ENCODE peak calls at places on chromosomes 11 and 22, in seven cellular contexts. One of them, this sample, is unnamed.

GRCh38 chr22:28029201-28029948 is 110.3 kb upstream of the PITPNB start:
- DNase-seq in brain microvascular endothelial cell: peak; percentile 27
- DNase-seq in epithelial cell of esophagus: no peak
- DNase-seq in A673: peak; percentile 80
- DNase-seq in Panc1: no peak
- DNase-seq in astrocyte of the spinal cord: peak; percentile 71
- DNase-seq in cardiac muscle cell: peak; percentile 56
- DNase-seq in this sample: no peak

GRCh38 chr11:62398011-62398994 is 20.5 kb upstream of the SCGB1A1 start:
- DNase-seq in brain microvascular endothelial cell: peak; percentile 17
- DNase-seq in epithelial cell of esophagus: no peak
- DNase-seq in Panc1: no peak
- DNase-seq in A673: no peak
- DNase-seq in astrocyte of the spinal cord: no peak
- DNase-seq in cardiac muscle cell: peak; percentile 62
- DNase-seq in this sample: no peak

GRCh38 chr11:1559103-1559951 is 12.7 kb downstream of the DUSP8 start:
- DNase-seq in cardiac muscle cell: peak; percentile 83
- DNase-seq in epithelial cell of esophagus: peak; percentile 61
- DNase-seq in astrocyte of the spinal cord: peak; percentile 44
- DNase-seq in Panc1: peak; percentile 50
- DNase-seq in brain microvascular endothelial cell: no peak
- DNase-seq in A673: no peak
- DNase-seq in this sample: no peak

GRCh38 chr11:111602865-111603632 is 800 bp downstream of the SIK2 start:
- DNase-seq in astrocyte of the spinal cord: peak; percentile 61
- DNase-seq in brain microvascular endothelial cell: peak; percentile 33
- DNase-seq in cardiac muscle cell: peak; percentile 50
- DNase-seq in Panc1: no peak
- DNase-seq in epithelial cell of esophagus: peak; percentile 38
- DNase-seq in A673: peak; percentile 48
- DNase-seq in this sample: no peak

GRCh38 chr22:37351268-37351667 is 69.0 kb downstream of the CYTH4 start:
- DNase-seq in epithelial cell of esophagus: no peak
- DNase-seq in cardiac muscle cell: no peak
- DNase-seq in brain microvascular endothelial cell: no peak
- DNase-seq in Panc1: no peak
- DNase-seq in A673: no peak
- DNase-seq in astrocyte of the spinal cord: no peak
- DNase-seq in this sample: no peak

GRCh38 chr22:19291218-19291579 is 320 bp downstream of the CLTCL1 start:
- DNase-seq in Panc1: no peak
- DNase-seq in brain microvascular endothelial cell: no peak
- DNase-seq in astrocyte of the spinal cord: peak; percentile 16
- DNase-seq in cardiac muscle cell: peak; percentile 20
- DNase-seq in A673: peak; percentile 47
- DNase-seq in epithelial cell of esophagus: peak; percentile 34
- DNase-seq in this sample: no peak

GRCh38 chr11:86484164-86484794 is 109.6 kb downstream of the CCDC81 start:
- DNase-seq in brain microvascular endothelial cell: peak; percentile 97
- DNase-seq in astrocyte of the spinal cord: peak; percentile 97
- DNase-seq in A673: peak; percentile 83
- DNase-seq in Panc1: peak; percentile 90
- DNase-seq in cardiac muscle cell: peak; percentile 86
- DNase-seq in epithelial cell of esophagus: peak; percentile 79
- DNase-seq in this sample: peak; percentile 47

GRCh38 chr11:125935629-125936199 is 10.1 kb upstream of the VSIG10L2 start:
- DNase-seq in brain microvascular endothelial cell: no peak
- DNase-seq in epithelial cell of esophagus: no peak
- DNase-seq in A673: peak; percentile 36
- DNase-seq in astrocyte of the spinal cord: no peak
- DNase-seq in Panc1: no peak
- DNase-seq in cardiac muscle cell: peak; percentile 21
- DNase-seq in this sample: no peak

GRCh38 chr11:120248551-120249278 is 8.8 kb downstream of the POU2F3 start:
- DNase-seq in cardiac muscle cell: peak; percentile 27
- DNase-seq in A673: peak; percentile 43
- DNase-seq in Panc1: no peak
- DNase-seq in astrocyte of the spinal cord: peak; percentile 66
- DNase-seq in brain microvascular endothelial cell: no peak
- DNase-seq in epithelial cell of esophagus: peak; percentile 74
- DNase-seq in this sample: no peak

GRCh38 chr11:75105462-75105925 is 8.8 kb upstream of the OR2AT4 start:
- DNase-seq in epithelial cell of esophagus: no peak
- DNase-seq in brain microvascular endothelial cell: peak; percentile 46
- DNase-seq in Panc1: no peak
- DNase-seq in A673: peak; percentile 87
- DNase-seq in cardiac muscle cell: no peak
- DNase-seq in astrocyte of the spinal cord: peak; percentile 23
- DNase-seq in this sample: no peak

GRCh38 chr11:94776351-94777321 is 8.5 kb downstream of the AMOTL1 start:
- DNase-seq in astrocyte of the spinal cord: peak; percentile 74
- DNase-seq in epithelial cell of esophagus: peak; percentile 72
- DNase-seq in brain microvascular endothelial cell: no peak
- DNase-seq in cardiac muscle cell: peak; percentile 53
- DNase-seq in A673: peak; percentile 77
- DNase-seq in Panc1: no peak
- DNase-seq in this sample: no peak

GRCh38 chr11:45388472-45388871 is 102.3 kb upstream of the SYT13 start:
- DNase-seq in astrocyte of the spinal cord: no peak
- DNase-seq in epithelial cell of esophagus: no peak
- DNase-seq in Panc1: no peak
- DNase-seq in A673: no peak
- DNase-seq in brain microvascular endothelial cell: no peak
- DNase-seq in cardiac muscle cell: peak; percentile 68
- DNase-seq in this sample: no peak

GRCh38 chr22:29748248-29748893 is 18.4 kb downstream of the ZMAT5 start:
- DNase-seq in A673: no peak
- DNase-seq in cardiac muscle cell: no peak
- DNase-seq in epithelial cell of esophagus: peak; percentile 61
- DNase-seq in Panc1: no peak
- DNase-seq in astrocyte of the spinal cord: no peak
- DNase-seq in brain microvascular endothelial cell: no peak
- DNase-seq in this sample: no peak

GRCh38 chr22:50009765-50010675 is 2.5 kb downstream of the IL17REL start:
- DNase-seq in Panc1: no peak
- DNase-seq in epithelial cell of esophagus: no peak
- DNase-seq in A673: no peak
- DNase-seq in astrocyte of the spinal cord: no peak
- DNase-seq in cardiac muscle cell: no peak
- DNase-seq in brain microvascular endothelial cell: no peak
- DNase-seq in this sample: no peak

GRCh38 chr11:43545610-43546009 is 134.9 kb upstream of the HSD17B12 start:
- DNase-seq in Panc1: no peak
- DNase-seq in epithelial cell of esophagus: no peak
- DNase-seq in brain microvascular endothelial cell: no peak
- DNase-seq in astrocyte of the spinal cord: no peak
- DNase-seq in A673: peak; percentile 50
- DNase-seq in cardiac muscle cell: no peak
- DNase-seq in this sample: no peak

GRCh38 chr11:34358258-34358665 is 452 bp upstream of the ABTB2 start:
- DNase-seq in astrocyte of the spinal cord: peak; percentile 81
- DNase-seq in A673: peak; percentile 97
- DNase-seq in Panc1: no peak
- DNase-seq in cardiac muscle cell: peak; percentile 69
- DNase-seq in epithelial cell of esophagus: peak; percentile 78
- DNase-seq in brain microvascular endothelial cell: no peak
- DNase-seq in this sample: no peak

GRCh38 chr22:42615092-42615859 is 593 bp upstream of the POLDIP3 start:
- DNase-seq in brain microvascular endothelial cell: peak; percentile 99
- DNase-seq in cardiac muscle cell: peak; percentile 99
- DNase-seq in epithelial cell of esophagus: peak; percentile 95
- DNase-seq in Panc1: peak; percentile 96
- DNase-seq in astrocyte of the spinal cord: peak; percentile 99
- DNase-seq in A673: peak; percentile 98
- DNase-seq in this sample: peak; percentile 99
- H3K4me3 ChIP-seq in brain microvascular endothelial cell: peak overlapping the region; percentile 77
- H3K4me3 ChIP-seq in cardiac muscle cell: peak overlapping the region; percentile 79
- H3K4me3 ChIP-seq in epithelial cell of esophagus: peak overlapping the region; percentile 89
- H3K4me3 ChIP-seq in Panc1: peak overlapping the region; percentile 85
- H3K4me3 ChIP-seq in astrocyte of the spinal cord: no peak overlapping the region
- H3K4me3 ChIP-seq in A673: peak overlapping the region; percentile 77
- H3K4me3 ChIP-seq in this sample: peak overlapping the region; percentile 67

GRCh38 chr11:73267122-73267846 is 4.9 kb upstream of the P2RY6 start:
- DNase-seq in brain microvascular endothelial cell: no peak
- DNase-seq in Panc1: no peak
- DNase-seq in cardiac muscle cell: no peak
- DNase-seq in epithelial cell of esophagus: no peak
- DNase-seq in A673: no peak
- DNase-seq in astrocyte of the spinal cord: no peak
- DNase-seq in this sample: no peak
- TF ChIP-seq CTCF in brain microvascular endothelial cell: no peak
- TF ChIP-seq CTCF in Panc1: no peak
- TF ChIP-seq CTCF in cardiac muscle cell: no peak
- TF ChIP-seq CTCF in epithelial cell of esophagus: no peak
- TF ChIP-seq CTCF in A673: no peak
- TF ChIP-seq CTCF in astrocyte of the spinal cord: no peak
- TF ChIP-seq CTCF in this sample: no peak

GRCh38 chr22:39021552-39022250 is 774 bp downstream of the APOBEC3D start:
- DNase-seq in A673: no peak
- DNase-seq in Panc1: no peak
- DNase-seq in astrocyte of the spinal cord: no peak
- DNase-seq in brain microvascular endothelial cell: no peak
- DNase-seq in epithelial cell of esophagus: no peak
- DNase-seq in cardiac muscle cell: peak; percentile 4
- DNase-seq in this sample: no peak
- H3K4me3 ChIP-seq in A673: peak overlapping the region; percentile 34
- H3K4me3 ChIP-seq in Panc1: peak overlapping the region; percentile 55
- H3K4me3 ChIP-seq in astrocyte of the spinal cord: peak overlapping the region; percentile 2
- H3K4me3 ChIP-seq in brain microvascular endothelial cell: peak overlapping the region; percentile 39
- H3K4me3 ChIP-seq in epithelial cell of esophagus: no peak overlapping the region
- H3K4me3 ChIP-seq in cardiac muscle cell: no peak overlapping the region
- H3K4me3 ChIP-seq in this sample: no peak overlapping the region

DNA sequence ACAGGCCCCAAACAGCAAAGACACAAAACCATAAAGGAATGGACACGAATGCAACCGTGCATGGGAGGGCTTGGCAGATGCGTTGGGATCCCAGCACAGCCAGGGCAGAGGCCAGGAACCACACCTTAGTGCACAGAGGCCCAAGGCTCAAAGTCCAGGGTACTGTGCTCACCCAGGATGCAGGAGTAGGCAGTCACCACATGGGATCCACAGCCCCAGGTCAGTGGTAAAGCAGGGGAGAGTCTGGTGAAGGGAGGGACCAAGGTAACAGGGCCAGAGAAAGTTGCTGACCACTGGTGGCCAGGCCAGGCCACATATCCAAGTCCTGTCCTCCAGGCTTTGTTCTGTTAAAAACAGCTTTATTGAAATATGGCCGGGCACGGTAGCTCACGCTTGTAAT is 6.5 kb upstream of the CERK start:
- DNase-seq in A673: no peak
- DNase-seq in Panc1: no peak
- DNase-seq in astrocyte of the spinal cord: no peak
- DNase-seq in epithelial cell of esophagus: no peak
- DNase-seq in cardiac muscle cell: no peak
- DNase-seq in brain microvascular endothelial cell: no peak
- DNase-seq in this sample: no peak
- TF ChIP-seq CTCF in A673: no peak
- TF ChIP-seq CTCF in Panc1: no peak
- TF ChIP-seq CTCF in astrocyte of the spinal cord: no peak
- TF ChIP-seq CTCF in epithelial cell of esophagus: no peak
- TF ChIP-seq CTCF in cardiac muscle cell: no peak
- TF ChIP-seq CTCF in brain microvascular endothelial cell: no peak
- TF ChIP-seq CTCF in this sample: no peak

GRCh38 chr11:288328-289144 is at the start of gene PGGHG:
- DNase-seq in astrocyte of the spinal cord: no peak
- DNase-seq in brain microvascular endothelial cell: no peak
- DNase-seq in A673: peak; percentile 52
- DNase-seq in Panc1: no peak
- DNase-seq in cardiac muscle cell: peak; percentile 50
- DNase-seq in epithelial cell of esophagus: peak; percentile 23
- DNase-seq in this sample: no peak
- H3K4me3 ChIP-seq in astrocyte of the spinal cord: peak within 1 kb of the TSS; percentile 43
- H3K4me3 ChIP-seq in brain microvascular endothelial cell: peak within 1 kb of the TSS; percentile 50
- H3K4me3 ChIP-seq in A673: peak within 1 kb of the TSS; percentile 58
- H3K4me3 ChIP-seq in Panc1: peak within 1 kb of the TSS; percentile 83
- H3K4me3 ChIP-seq in cardiac muscle cell: peak within 1 kb of the TSS; percentile 72
- H3K4me3 ChIP-seq in epithelial cell of esophagus: peak within 1 kb of the TSS; percentile 52
- H3K4me3 ChIP-seq in this sample: peak within 1 kb of the TSS; percentile 48

GRCh38 chr11:106236295-106236694 is 158.8 kb downstream of the AASDHPPT start:
- DNase-seq in cardiac muscle cell: no peak
- DNase-seq in brain microvascular endothelial cell: no peak
- DNase-seq in A673: no peak
- DNase-seq in epithelial cell of esophagus: no peak
- DNase-seq in astrocyte of the spinal cord: no peak
- DNase-seq in Panc1: no peak
- DNase-seq in this sample: no peak

GRCh38 chr11:106233191-106233590 is 155.7 kb downstream of the AASDHPPT start:
- DNase-seq in brain microvascular endothelial cell: no peak
- DNase-seq in astrocyte of the spinal cord: no peak
- DNase-seq in cardiac muscle cell: no peak
- DNase-seq in Panc1: no peak
- DNase-seq in A673: no peak
- DNase-seq in epithelial cell of esophagus: no peak
- DNase-seq in this sample: no peak

GRCh38 chr11:106228996-106229395 is 151.5 kb downstream of the AASDHPPT start:
- DNase-seq in astrocyte of the spinal cord: no peak
- DNase-seq in brain microvascular endothelial cell: peak; percentile 32
- DNase-seq in cardiac muscle cell: peak; percentile 28
- DNase-seq in A673: no peak
- DNase-seq in epithelial cell of esophagus: no peak
- DNase-seq in Panc1: no peak
- DNase-seq in this sample: no peak

GRCh38 chr11:106234794-106235193 is 157.3 kb downstream of the AASDHPPT start:
- DNase-seq in A673: no peak
- DNase-seq in astrocyte of the spinal cord: no peak
- DNase-seq in epithelial cell of esophagus: no peak
- DNase-seq in brain microvascular endothelial cell: no peak
- DNase-seq in Panc1: no peak
- DNase-seq in cardiac muscle cell: no peak
- DNase-seq in this sample: no peak

DNA sequence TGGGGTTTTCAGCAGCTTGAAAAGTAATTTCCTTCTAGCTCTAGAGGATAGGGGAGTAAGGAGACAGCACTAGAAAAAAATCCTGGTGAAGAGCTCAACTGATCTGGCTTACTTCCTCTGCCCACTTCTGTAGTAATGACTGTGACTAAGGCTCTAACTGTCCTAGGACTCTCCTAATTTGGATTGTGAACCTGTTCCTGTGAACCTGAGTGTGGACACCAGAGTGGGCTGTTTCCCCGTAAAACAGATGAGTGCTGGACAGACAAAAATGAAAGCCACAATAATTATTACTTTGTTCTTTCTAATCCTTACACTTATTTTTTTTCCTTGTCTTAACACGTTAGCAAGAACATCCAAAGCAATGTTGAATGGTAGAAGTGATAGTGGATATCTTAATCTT is 154.1 kb downstream of the AASDHPPT start:
- DNase-seq in A673: no peak
- DNase-seq in Panc1: no peak
- DNase-seq in brain microvascular endothelial cell: no peak
- DNase-seq in astrocyte of the spinal cord: peak; percentile 6
- DNase-seq in epithelial cell of esophagus: no peak
- DNase-seq in cardiac muscle cell: peak; percentile 56
- DNase-seq in this sample: peak; percentile 55
- TF ChIP-seq CTCF in A673: no peak
- TF ChIP-seq CTCF in Panc1: peak; percentile 14
- TF ChIP-seq CTCF in brain microvascular endothelial cell: peak; percentile 38
- TF ChIP-seq CTCF in astrocyte of the spinal cord: peak; percentile 20
- TF ChIP-seq CTCF in epithelial cell of esophagus: peak; percentile 6
- TF ChIP-seq CTCF in cardiac muscle cell: peak; percentile 40
- TF ChIP-seq CTCF in this sample: peak; percentile 50

This sample was measured in HFF-Myc.